ENCODE peak calls at places on chromosomes 4 and X, in nine cellular contexts. X, L, R, V, B, Q, M, H and U are unnamed samples.

GRCh38 chr4:79864470-79865190 is 208.4 kb downstream of the ANTXR2 start:
- DNase-seq in B (no peak), H (no peak), L (no peak), R (no peak), X (no peak), M (no peak), V (no peak), Q (no peak), U (no peak)

GRCh38 chr4:101259876-101260275 is 87.5 kb downstream of the PPP3CA start:
- DNase-seq in R (no peak), V (no peak), H (no peak), M (no peak), Q (no peak), B (no peak), X (no peak), L (no peak), U (no peak)

GRCh38 chr4:185283723-185284122 is 74.3 kb downstream of the SNX25 start:
- DNase-seq in B (no peak), M (no peak), L (no peak), R (no peak), X (no peak), H (no peak), Q (no peak), V (no peak), U (no peak)

GRCh38 chr4:147760695-147761094 is 28.8 kb downstream of the ARHGAP10 start:
- DNase-seq in Q (no peak), M (no peak), H (no peak), X (peak), R (no peak), V (peak), L (peak), B (peak), U (no peak)

GRCh38 chr4:40192286-40193017 is 4.4 kb upstream of the RHOH start:
- DNase-seq in X (no peak), V (no peak), B (no peak), Q (no peak), M (no peak), H (no peak), R (no peak), L (no peak), U (no peak)

GRCh38 chr4:176539091-176539784 is 219.5 kb downstream of the SPCS3 start:
- DNase-seq in B (no peak), X (no peak), L (no peak), V (no peak), R (no peak), H (no peak), Q (no peak), M (no peak), U (no peak)

GRCh38 chrX:65720580-65720979 is 53.1 kb downstream of the MSN start:
- DNase-seq in B (no peak), R (no peak), Q (no peak), M (no peak), V (no peak), X (no peak), L (no peak), H (no peak), U (no peak)

GRCh38 chrX:44244008-44244407 is 99.5 kb downstream of the EFHC2 start:
- DNase-seq in X (no peak), L (no peak), H (no peak), V (no peak), M (peak), Q (no peak), R (no peak), B (no peak), U (no peak)

GRCh38 chr4:122914292-122914904 is 8.0 kb downstream of the NUDT6 start:
- DNase-seq in H (peak), L (no peak), M (peak), B (no peak), Q (peak), X (no peak), R (no peak), V (no peak), U (no peak)

GRCh38 chr4:89528525-89529133 is 221.0 kb upstream of the GPRIN3 start:
- DNase-seq in B (no peak), Q (no peak), R (no peak), M (no peak), H (no peak), L (no peak), X (no peak), V (no peak), U (no peak)

GRCh38 chr4:161457311-161457710 is 706.5 kb downstream of the FSTL5 start:
- DNase-seq in B (no peak), Q (no peak), M (no peak), V (no peak), R (no peak), H (no peak), L (no peak), X (no peak), U (no peak)

GRCh38 chr4:101081166-101081565 is 266.2 kb downstream of the PPP3CA start:
- DNase-seq in R (no peak), B (no peak), V (no peak), H (no peak), M (no peak), Q (no peak), L (no peak), X (no peak), U (no peak)

GRCh38 chrX:40132751-40133150 is 35.0 kb upstream of the BCOR start:
- DNase-seq in V (peak), M (no peak), H (no peak), R (peak), Q (no peak), L (peak), X (peak), B (peak), U (no peak)

GRCh38 chrX:71976753-71977152 is 66.1 kb downstream of the NHSL2 start:
- DNase-seq in R (no peak), V (no peak), L (no peak), B (no peak), Q (no peak), H (no peak), M (no peak), X (no peak), U (no peak)

GRCh38 chr4:13626492-13627184 is 887 bp downstream of the BOD1L1 start:
- DNase-seq in M (no peak), V (no peak), L (no peak), Q (no peak), X (no peak), B (no peak), R (no peak), H (no peak), U (no peak)

GRCh38 chr4:2260336-2261109 is 1.4 kb downstream of the MXD4 start:
- DNase-seq in M (no peak), H (no peak), R (peak), L (peak), X (peak), V (peak), Q (no peak), B (peak), U (no peak)

GRCh38 chr4:875818-876423 is 50.0 kb upstream of the CPLX1 start:
- DNase-seq in X (no peak), R (no peak), B (no peak), M (no peak), Q (no peak), H (no peak), L (no peak), V (no peak), U (no peak)

GRCh38 chr4:878796-879729 is 53.1 kb downstream of the GAK start:
- DNase-seq in B (no peak), R (no peak), X (no peak), V (no peak), Q (no peak), M (no peak), L (no peak), H (peak), U (no peak)

GRCh38 chr4:877502-877901 is 51.6 kb upstream of the CPLX1 start:
- DNase-seq in V (no peak), B (no peak), Q (no peak), X (no peak), H (no peak), R (no peak), L (no peak), M (no peak), U (no peak)

GRCh38 chr4:874971-875817 is 49.3 kb upstream of the CPLX1 start:
- DNase-seq in V (no peak), R (no peak), X (no peak), B (no peak), L (no peak), Q (no peak), M (no peak), H (no peak), U (no peak)

DNA sequence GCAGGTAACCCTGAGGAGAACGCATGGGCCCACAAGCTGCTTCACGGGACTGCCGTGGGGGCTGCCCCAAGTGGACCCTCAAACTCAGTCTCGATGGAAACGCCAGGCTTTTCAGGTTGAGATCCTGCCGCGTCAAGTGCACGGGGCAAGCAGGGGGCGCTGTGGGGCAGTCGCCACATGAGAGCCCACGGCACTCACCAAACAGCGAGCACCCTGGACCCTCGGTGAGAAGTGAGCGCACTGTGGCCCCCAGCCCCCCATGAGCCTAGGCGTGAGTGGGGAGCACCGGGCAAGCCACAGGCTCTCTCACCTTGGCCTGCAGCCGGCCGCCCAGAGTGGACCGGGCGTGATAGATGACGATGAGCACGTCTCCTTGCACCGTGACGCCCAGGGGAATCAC is 50.9 kb upstream of the CPLX1 start:
- DNase-seq in M (peak), X (no peak), R (no peak), B (no peak), Q (no peak), H (no peak), V (no peak), L (no peak), U (no peak)
- TF ChIP-seq CTCF in M (peak), X (no peak), R (no peak), B (no peak), Q (peak), H (no peak), V (no peak), L (no peak), U (peak)

GRCh38 chrX:134529481-134529880 is 69.5 kb downstream of the HPRT1 start:
- DNase-seq in X (no peak), L (no peak), H (no peak), V (peak), M (no peak), B (no peak), Q (no peak), R (no peak), U (no peak)
- H3K4me3 ChIP-seq in X (no peak), L (no peak), H (no peak), V (no peak), M (no peak), B (no peak), Q (no peak), R (no peak), U (no peak)

GRCh38 chr4:119038465-119038864 is 97.2 kb upstream of the MYOZ2 start:
- DNase-seq in B (no peak), V (no peak), Q (no peak), H (no peak), L (no peak), X (no peak), R (no peak), M (no peak), U (no peak)

GRCh38 chr4:119039160-119039559 is 96.5 kb upstream of the MYOZ2 start:
- DNase-seq in X (no peak), L (no peak), B (no peak), Q (no peak), H (no peak), V (no peak), M (no peak), R (no peak), U (no peak)

GRCh38 chr4:119040711-119041185 is 94.9 kb upstream of the MYOZ2 start:
- DNase-seq in Q (peak), V (no peak), R (no peak), X (no peak), L (no peak), M (peak), H (no peak), B (no peak), U (peak)

GRCh38 chr4:119040261-119040660 is 95.4 kb upstream of the MYOZ2 start:
- DNase-seq in X (no peak), V (no peak), H (no peak), R (no peak), Q (no peak), M (no peak), B (no peak), L (no peak), U (no peak)

DNA sequence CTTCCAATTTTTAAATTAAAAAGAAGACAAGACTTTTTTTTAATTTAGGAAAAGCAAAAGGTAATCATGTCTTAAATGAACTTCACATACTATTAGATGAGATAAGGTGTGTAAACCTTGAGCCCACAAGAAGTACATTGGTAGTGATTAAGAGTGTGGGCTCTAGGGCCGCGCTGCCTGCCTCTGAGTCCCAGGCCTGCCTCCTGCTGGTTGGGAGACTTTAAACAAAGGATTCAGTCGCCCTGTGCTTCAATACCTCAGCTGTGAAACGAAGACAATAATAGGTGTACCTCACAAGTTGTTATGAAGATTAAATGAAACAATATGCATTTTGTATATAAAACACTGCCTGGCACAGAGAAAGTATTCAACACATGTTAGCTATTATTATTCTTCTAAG is 95.9 kb upstream of the MYOZ2 start:
- DNase-seq in Q (no peak), X (no peak), B (no peak), H (no peak), V (no peak), R (no peak), L (no peak), M (peak), U (no peak)
- TF ChIP-seq CTCF in Q (peak), X (peak), B (no peak), H (no peak), V (no peak), R (peak), L (no peak), M (peak), U (peak)

DNA sequence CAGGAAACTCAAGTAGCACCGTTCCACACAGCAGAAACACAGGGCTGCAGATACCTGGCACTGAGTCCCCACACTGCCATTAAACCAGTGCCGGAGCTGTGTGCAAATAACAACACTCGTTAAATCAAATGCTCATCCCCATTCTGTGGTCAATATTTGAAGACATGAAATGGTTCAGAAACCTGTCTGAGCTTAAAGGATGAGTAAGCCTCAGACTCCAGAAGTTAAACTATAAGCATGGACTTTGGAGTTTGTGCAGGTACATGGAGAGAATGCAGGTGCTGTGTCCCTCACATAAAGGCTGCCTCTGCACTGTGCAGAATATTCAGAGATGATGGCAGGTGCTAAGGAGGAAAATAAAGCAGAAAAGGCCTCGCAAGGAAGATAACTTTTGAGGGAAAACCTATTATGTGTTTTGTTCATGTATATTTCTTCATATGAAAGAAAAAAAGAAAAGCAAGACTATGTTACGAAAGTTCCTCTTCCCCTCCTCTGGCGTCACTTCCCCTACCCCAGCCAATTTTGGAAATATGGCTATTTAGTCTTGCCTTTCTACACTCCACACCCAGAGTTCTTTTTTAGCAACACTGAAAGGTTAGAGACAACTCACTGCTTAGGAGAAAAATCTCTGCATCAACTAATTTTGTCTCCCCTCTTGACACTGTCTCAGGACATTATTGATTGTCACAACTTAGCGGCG is 4.6 kb downstream of the MPP1 start:
- DNase-seq in V (no peak), Q (no peak), R (no peak), L (no peak), M (no peak), H (no peak), X (no peak), B (no peak), U (no peak)
- H3K4me3 ChIP-seq in V (no peak), Q (no peak), R (no peak), L (no peak), M (no peak), H (no peak), X (no peak), B (no peak), U (no peak)

DNA sequence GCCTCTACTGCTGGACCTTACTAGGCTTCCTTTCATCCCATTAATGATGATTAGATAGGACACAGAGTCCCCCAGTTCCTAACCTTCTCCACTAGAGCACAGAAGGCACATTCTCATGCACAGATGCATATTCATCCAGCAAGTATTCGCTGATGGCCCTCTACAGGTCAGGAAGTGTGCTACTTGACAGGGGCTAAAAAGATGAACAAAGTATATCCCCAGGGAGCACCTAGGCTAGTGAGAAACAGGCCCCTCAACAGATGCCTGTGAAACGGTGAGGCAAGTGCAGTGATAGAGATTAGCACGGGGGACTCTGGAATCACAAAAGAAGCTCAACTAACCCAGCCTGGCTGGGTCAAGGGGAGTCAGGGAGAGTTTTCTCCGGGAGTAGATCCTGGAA is 95.8 kb downstream of the MGST2 start:
- DNase-seq in V (no peak), Q (no peak), M (peak), R (no peak), X (no peak), B (no peak), L (no peak), H (no peak), U (no peak)
- TF ChIP-seq CTCF in V (no peak), Q (peak), M (peak), R (no peak), X (peak), B (peak), L (no peak), H (no peak), U (peak)

DNA sequence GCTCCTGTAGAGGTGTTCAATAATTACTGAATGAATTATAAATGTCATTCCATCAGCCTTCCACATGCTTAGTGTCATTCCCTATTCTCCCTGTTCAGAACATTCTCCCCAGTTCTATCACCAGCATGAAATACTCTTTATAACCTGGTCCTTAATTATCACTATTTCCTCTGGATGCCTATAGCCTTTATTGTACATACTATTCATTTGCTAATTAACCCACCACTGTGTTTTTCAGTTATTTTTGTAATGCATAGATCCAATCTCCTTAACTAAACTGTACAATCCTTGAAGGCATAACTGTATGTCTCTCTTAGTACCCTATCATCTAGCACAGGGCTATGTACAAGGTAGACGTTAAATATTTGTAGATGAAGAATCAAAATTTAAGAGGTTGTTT is 1.2 kb downstream of the ABCB7 start:
- DNase-seq in Q (no peak), X (no peak), M (no peak), H (no peak), B (no peak), V (no peak), L (no peak), R (no peak), U (no peak)
- H3K4me3 ChIP-seq in Q (no peak), X (peak), M (peak), H (no peak), B (peak), V (no peak), L (no peak), R (no peak), U (no peak)

DNA sequence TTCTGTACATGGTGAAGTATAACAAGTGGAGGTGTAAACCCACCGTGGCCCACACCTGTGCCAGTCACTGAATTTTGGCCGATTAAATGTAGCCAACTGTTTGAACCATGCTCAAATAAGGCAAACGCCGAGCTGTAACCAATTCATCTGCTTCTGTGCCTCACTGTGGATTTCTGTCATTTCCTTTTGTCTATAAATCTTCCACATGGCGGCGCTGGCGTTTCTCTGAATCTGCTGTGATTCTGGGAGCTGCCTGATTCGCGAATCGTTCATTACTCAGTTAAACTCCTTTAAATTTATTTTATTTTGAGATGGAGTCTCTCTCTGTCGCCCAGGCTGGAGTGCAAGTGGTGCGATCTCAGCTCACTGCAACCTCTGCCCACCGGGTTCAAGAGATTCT is 19.2 kb downstream of the SUPT20HL2 start:
- DNase-seq in M (peak), B (peak), X (no peak), V (peak), Q (no peak), L (no peak), R (no peak), H (no peak), U (no peak)
- TF ChIP-seq CTCF in M (peak), B (no peak), X (no peak), V (no peak), Q (no peak), L (no peak), R (no peak), H (no peak), U (no peak)